ENCODE peak calls at places on chromosomes 16 and 17, in eight cellular contexts. U, D, Y, Q, L, K, M and C are unnamed samples.

GRCh38 chr16:85207357-85207921 is 95.2 kb upstream of the CIBAR2 start:
- DNase-seq in M (no peak), U (no peak), L (no peak), Q (no peak), K (no peak), Y (no peak), D (no peak), C (no peak)

GRCh38 chr17:32943206-32943605 is 15.3 kb downstream of the TMEM98 start:
- DNase-seq in U (no peak), D (no peak), K (no peak), M (peak; percentile 34), Q (no peak), Y (no peak), L (no peak), C (peak; percentile 58)

GRCh38 chr16:27708651-27709050 is 158.7 kb downstream of the KATNIP start:
- DNase-seq in L (no peak), K (no peak), Q (no peak), U (no peak), M (no peak), Y (no peak), D (no peak), C (no peak)

GRCh38 chr16:9772526-9772925 is 409.7 kb downstream of the GRIN2A start:
- DNase-seq in U (no peak), L (no peak), M (no peak), Q (no peak), Y (no peak), K (no peak), D (no peak), C (no peak)

GRCh38 chr16:17773698-17774101 is 302.9 kb upstream of the XYLT1 start:
- DNase-seq in Y (no peak), L (no peak), D (no peak), Q (no peak), U (no peak), K (no peak), M (no peak), C (peak; percentile 2)

GRCh38 chr17:10435096-10435495 is 13.3 kb upstream of the MYH8 start:
- DNase-seq in U (no peak), Y (no peak), Q (no peak), D (no peak), K (no peak), M (no peak), L (no peak), C (no peak)

GRCh38 chr16:48126801-48127644 is 28.8 kb downstream of the ABCC12 start:
- DNase-seq in K (no peak), D (no peak), L (no peak), Q (no peak), U (no peak), M (peak; percentile 78), Y (no peak), C (peak; percentile 80)

GRCh38 chr17:66373944-66374817 is 71.8 kb downstream of the PRKCA start:
- DNase-seq in L (peak; percentile 64), D (no peak), M (no peak), Q (peak; percentile 25), U (peak; percentile 24), K (no peak), Y (no peak), C (peak; percentile 24)

GRCh38 chr17:79887451-79887991 is 48.3 kb upstream of the CBX4 start:
- DNase-seq in Y (no peak), U (no peak), D (no peak), Q (no peak), L (no peak), K (no peak), M (no peak), C (no peak)

GRCh38 chr17:31537558-31537957 is 146.1 kb downstream of the RAB11FIP4 start:
- DNase-seq in Q (no peak), M (peak; percentile 80), K (peak; percentile 49), L (peak; percentile 54), D (no peak), Y (peak; percentile 49), U (no peak), C (peak; percentile 84)

GRCh38 chr17:43367588-43368242 is 31.1 kb upstream of the ARL4D start:
- DNase-seq in K (peak; percentile 47), M (no peak), U (no peak), Q (no peak), L (no peak), Y (no peak), D (peak; percentile 96), C (no peak)

GRCh38 chr17:67390646-67391480 is 13.8 kb downstream of the PITPNC1 start:
- DNase-seq in K (peak; percentile 37), D (peak; percentile 89), Y (no peak), M (peak; percentile 76), Q (no peak), U (peak; percentile 34), L (no peak), C (peak; percentile 65)
- TF ChIP-seq POLR2A in K (no peak), D (no peak), Y (no peak), M (no peak), Q (no peak), U (no peak), L (no peak), C (no peak)

GRCh38 chr17:13626703-13627102 is 25.0 kb upstream of the HS3ST3A1 start:
- DNase-seq in M (no peak), U (no peak), L (no peak), D (peak; percentile 3), Y (no peak), K (no peak), Q (peak; percentile 8), C (no peak)
- H3K27me3 ChIP-seq in M (no peaks in the 10 kb centered on the region), U (no peaks in the 10 kb centered on the region), L (no peaks in the 10 kb centered on the region), D (no peaks in the 10 kb centered on the region), Y (no peaks in the 10 kb centered on the region), K (no peaks in the 10 kb centered on the region), Q (no peaks in the 10 kb centered on the region), C (no peaks in the 10 kb centered on the region)

GRCh38 chr16:15951852-15952251 is 2.4 kb downstream of the ABCC1 start:
- DNase-seq in L (peak; percentile 70), D (no peak), U (no peak), Y (no peak), M (no peak), K (no peak), Q (no peak), C (no peak)
- H3K4me3 ChIP-seq in L (no peak overlapping the region), D (no peak overlapping the region), U (no peak overlapping the region), Y (no peak overlapping the region), M (peak overlapping the region; percentile 79), K (no peak overlapping the region), Q (no peak overlapping the region), C (peak overlapping the region; percentile 1)

DNA sequence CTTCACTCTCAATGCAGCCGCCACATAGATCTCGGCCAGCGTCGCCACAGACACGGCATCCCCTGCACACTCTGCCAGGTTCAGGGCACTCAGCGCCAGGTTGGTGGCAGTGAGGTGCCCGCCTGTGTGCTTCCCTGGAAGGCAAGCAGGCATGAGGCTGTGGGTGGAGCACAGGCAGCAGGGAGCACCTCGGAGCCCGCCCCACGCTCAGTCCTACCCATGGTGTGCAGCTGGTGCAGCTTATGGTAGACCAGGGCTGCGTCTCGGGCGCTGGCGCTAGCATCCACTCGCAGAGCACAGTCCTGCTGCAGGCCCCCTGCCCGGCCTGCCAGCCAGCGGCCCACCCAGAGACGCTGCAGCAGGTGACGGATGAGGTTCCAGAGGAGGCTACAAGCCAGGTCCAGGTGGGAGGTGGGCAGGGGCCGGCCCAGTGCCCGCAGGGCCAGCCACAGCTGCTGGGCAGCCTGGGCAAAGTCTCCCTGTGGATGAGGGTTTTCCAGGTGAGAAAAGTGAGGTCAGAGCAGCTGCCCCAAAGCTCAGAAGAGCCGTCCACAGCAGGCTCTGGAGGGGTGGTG is 20.5 kb downstream of the SREBF1 start:
- DNase-seq in M (no peak), U (no peak), L (no peak), Q (no peak), D (no peak), K (no peak), Y (no peak), C (no peak)
- TF ChIP-seq POLR2A in M (no peak), U (no peak), L (no peak), Q (no peak), D (no peak), K (no peak), Y (no peak), C (no peak)

GRCh38 chr17:48627242-48627597 is 1.1 kb upstream of the HOXB9 start:
- DNase-seq in M (no peak), U (no peak), L (no peak), Q (no peak), K (no peak), D (no peak), Y (no peak), C (no peak)
- H3K27me3 ChIP-seq in M (peaks cover 99% of the 10 kb centered on the region), U (peaks cover 81% of the 10 kb centered on the region), L (no peaks in the 10 kb centered on the region), Q (no peaks in the 10 kb centered on the region), K (peaks cover 2% of the 10 kb centered on the region), D (no peaks in the 10 kb centered on the region), Y (peaks cover 20% of the 10 kb centered on the region), C (peaks cover 71% of the 10 kb centered on the region)